ENCODE peak calls at places on chromosomes 3 and 15, in seven cellular contexts. One of them, this sample, is unnamed.

GRCh38 chr3:71389911-71390573 is 193.5 kb downstream of the FOXP1 start:
- DNase-seq in fibroblast of lung: peak
- DNase-seq in psoas muscle: peak
- DNase-seq in cardiac muscle cell: peak
- DNase-seq in left lung: no peak
- DNase-seq in keratinocyte: no peak
- DNase-seq in AG04449: no peak
- DNase-seq in this sample: no peak

GRCh38 chr15:77020348-77021087 is 25.6 kb downstream of the PSTPIP1 start:
- DNase-seq in AG04449: no peak
- DNase-seq in fibroblast of lung: no peak
- DNase-seq in cardiac muscle cell: no peak
- DNase-seq in left lung: peak
- DNase-seq in keratinocyte: no peak
- DNase-seq in psoas muscle: peak
- DNase-seq in this sample: no peak

GRCh38 chr15:73632670-73633058 is 525 bp downstream of the NPTN start:
- DNase-seq in keratinocyte: no peak
- DNase-seq in fibroblast of lung: no peak
- DNase-seq in cardiac muscle cell: peak
- DNase-seq in left lung: no peak
- DNase-seq in AG04449: no peak
- DNase-seq in psoas muscle: no peak
- DNase-seq in this sample: no peak

GRCh38 chr15:64846246-64846645 is 4.5 kb downstream of the PLEKHO2 start:
- DNase-seq in keratinocyte: no peak
- DNase-seq in fibroblast of lung: no peak
- DNase-seq in cardiac muscle cell: no peak
- DNase-seq in left lung: peak
- DNase-seq in AG04449: no peak
- DNase-seq in psoas muscle: no peak
- DNase-seq in this sample: no peak

GRCh38 chr15:68797589-68798377 is 22.9 kb downstream of the ANP32A start:
- DNase-seq in AG04449: no peak
- DNase-seq in fibroblast of lung: no peak
- DNase-seq in psoas muscle: no peak
- DNase-seq in left lung: no peak
- DNase-seq in keratinocyte: no peak
- DNase-seq in cardiac muscle cell: peak
- DNase-seq in this sample: no peak

GRCh38 chr3:197224034-197224444 is 74.4 kb downstream of the DLG1 start:
- DNase-seq in psoas muscle: no peak
- DNase-seq in keratinocyte: peak
- DNase-seq in AG04449: peak
- DNase-seq in left lung: no peak
- DNase-seq in fibroblast of lung: peak
- DNase-seq in cardiac muscle cell: peak
- DNase-seq in this sample: peak

GRCh38 chr3:148585671-148586379 is 111.9 kb upstream of the AGTR1 start:
- DNase-seq in left lung: no peak
- DNase-seq in keratinocyte: no peak
- DNase-seq in psoas muscle: no peak
- DNase-seq in AG04449: no peak
- DNase-seq in fibroblast of lung: no peak
- DNase-seq in cardiac muscle cell: no peak
- DNase-seq in this sample: no peak

GRCh38 chr15:99416191-99417188 is 149.3 kb upstream of the MEF2A start:
- DNase-seq in cardiac muscle cell: no peak
- DNase-seq in fibroblast of lung: no peak
- DNase-seq in AG04449: no peak
- DNase-seq in psoas muscle: no peak
- DNase-seq in left lung: peak
- DNase-seq in keratinocyte: no peak
- DNase-seq in this sample: no peak

GRCh38 chr15:85099195-85099803 is 117.6 kb downstream of the PDE8A start:
- DNase-seq in fibroblast of lung: no peak
- DNase-seq in psoas muscle: no peak
- DNase-seq in AG04449: no peak
- DNase-seq in cardiac muscle cell: no peak
- DNase-seq in keratinocyte: no peak
- DNase-seq in left lung: no peak
- DNase-seq in this sample: no peak

GRCh38 chr3:166071-166470 is 30.5 kb upstream of the CHL1 start:
- DNase-seq in left lung: no peak
- DNase-seq in psoas muscle: no peak
- DNase-seq in keratinocyte: no peak
- DNase-seq in cardiac muscle cell: no peak
- DNase-seq in AG04449: no peak
- DNase-seq in fibroblast of lung: peak
- DNase-seq in this sample: no peak

GRCh38 chr3:31692714-31693113 is 160.0 kb downstream of the STT3B start:
- DNase-seq in keratinocyte: no peak
- DNase-seq in psoas muscle: no peak
- DNase-seq in left lung: no peak
- DNase-seq in cardiac muscle cell: no peak
- DNase-seq in fibroblast of lung: no peak
- DNase-seq in AG04449: no peak
- DNase-seq in this sample: no peak

GRCh38 chr15:62607643-62608042 is 434.9 kb upstream of the TPM1 start:
- DNase-seq in keratinocyte: peak
- DNase-seq in cardiac muscle cell: no peak
- DNase-seq in psoas muscle: no peak
- DNase-seq in fibroblast of lung: peak
- DNase-seq in left lung: no peak
- DNase-seq in AG04449: no peak
- DNase-seq in this sample: no peak

GRCh38 chr15:89761929-89762328 is 10.9 kb upstream of the MESP1 start:
- DNase-seq in cardiac muscle cell: no peak
- DNase-seq in psoas muscle: no peak
- DNase-seq in left lung: no peak
- DNase-seq in AG04449: no peak
- DNase-seq in fibroblast of lung: no peak
- DNase-seq in keratinocyte: no peak
- DNase-seq in this sample: no peak

GRCh38 chr3:67005974-67006373 is 7.9 kb downstream of the KBTBD8 start:
- DNase-seq in keratinocyte: no peak
- DNase-seq in left lung: no peak
- DNase-seq in psoas muscle: no peak
- DNase-seq in fibroblast of lung: no peak
- DNase-seq in AG04449: no peak
- DNase-seq in cardiac muscle cell: no peak
- DNase-seq in this sample: no peak

GRCh38 chr3:148646126-148646660 is 51.5 kb upstream of the AGTR1 start:
- DNase-seq in AG04449: no peak
- DNase-seq in cardiac muscle cell: no peak
- DNase-seq in psoas muscle: no peak
- DNase-seq in keratinocyte: no peak
- DNase-seq in fibroblast of lung: peak
- DNase-seq in left lung: no peak
- DNase-seq in this sample: no peak

GRCh38 chr3:111676177-111677021 is 81.3 kb upstream of the ZBED2 start:
- DNase-seq in keratinocyte: no peak
- DNase-seq in left lung: no peak
- DNase-seq in fibroblast of lung: peak
- DNase-seq in cardiac muscle cell: no peak
- DNase-seq in AG04449: no peak
- DNase-seq in psoas muscle: no peak
- DNase-seq in this sample: no peak

GRCh38 chr3:32109256-32109655 is 2.8 kb downstream of the GPD1L start:
- DNase-seq in cardiac muscle cell: peak
- DNase-seq in AG04449: no peak
- DNase-seq in fibroblast of lung: peak
- DNase-seq in left lung: peak
- DNase-seq in psoas muscle: peak
- DNase-seq in keratinocyte: no peak
- DNase-seq in this sample: no peak

GRCh38 chr3:15367059-15367458 is 34.7 kb upstream of the SH3BP5 start:
- DNase-seq in psoas muscle: no peak
- DNase-seq in left lung: no peak
- DNase-seq in AG04449: no peak
- DNase-seq in cardiac muscle cell: no peak
- DNase-seq in fibroblast of lung: peak
- DNase-seq in keratinocyte: no peak
- DNase-seq in this sample: no peak

GRCh38 chr15:43516185-43516584 is 1.2 kb upstream of the MAP1A start:
- DNase-seq in cardiac muscle cell: no peak
- DNase-seq in psoas muscle: peak
- DNase-seq in left lung: no peak
- DNase-seq in keratinocyte: no peak
- DNase-seq in AG04449: no peak
- DNase-seq in fibroblast of lung: peak
- DNase-seq in this sample: no peak

GRCh38 chr15:72785452-72786243 is 2.1 kb upstream of the ADPGK start:
- DNase-seq in AG04449: peak
- DNase-seq in keratinocyte: no peak
- DNase-seq in psoas muscle: peak
- DNase-seq in cardiac muscle cell: no peak
- DNase-seq in fibroblast of lung: peak
- DNase-seq in left lung: peak
- DNase-seq in this sample: no peak

GRCh38 chr3:146544929-146545528 is 622 bp upstream of the PLSCR1 start:
- DNase-seq in left lung: no peak
- DNase-seq in psoas muscle: no peak
- DNase-seq in fibroblast of lung: no peak
- DNase-seq in cardiac muscle cell: no peak
- DNase-seq in keratinocyte: no peak
- DNase-seq in AG04449: no peak
- DNase-seq in this sample: no peak

DNA sequence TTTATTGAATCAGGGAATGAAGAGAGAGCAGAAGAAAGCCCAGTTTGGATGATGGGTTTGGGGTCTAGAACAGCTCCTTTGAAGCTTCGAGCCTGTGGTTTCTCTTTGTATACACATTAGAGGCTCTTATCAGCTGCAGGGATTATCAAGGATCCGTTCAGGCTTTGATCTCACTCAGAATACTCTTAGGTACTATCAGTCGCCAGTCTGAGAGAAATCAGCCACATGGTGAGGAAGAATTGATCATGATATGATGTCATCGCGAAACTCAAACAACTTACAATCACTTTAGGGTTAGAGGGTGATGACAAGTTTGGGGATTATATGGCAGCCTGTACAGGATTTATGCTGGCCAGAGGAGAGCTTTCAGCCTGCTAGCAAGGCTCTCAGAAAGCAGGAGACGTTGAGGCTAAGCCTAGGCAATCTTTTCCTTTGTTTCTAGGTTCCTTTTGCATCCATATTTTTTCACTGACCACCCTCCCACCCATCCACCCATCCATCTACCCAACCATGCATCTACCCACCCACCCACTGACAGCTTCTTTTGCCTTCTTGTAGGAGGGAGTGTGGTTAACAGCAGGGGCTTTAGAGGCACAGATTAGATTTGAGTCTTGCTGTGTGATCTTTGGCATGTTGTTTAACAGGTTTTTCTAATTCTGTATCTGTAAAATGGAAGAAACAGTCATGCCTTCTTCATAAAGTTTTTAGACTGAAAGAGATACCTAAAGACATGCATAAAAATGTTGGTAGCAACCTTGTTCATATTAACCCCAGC is 330.4 kb upstream of the LRRFIP2 start:
- DNase-seq in keratinocyte: no peak
- DNase-seq in psoas muscle: no peak
- DNase-seq in AG04449: no peak
- DNase-seq in cardiac muscle cell: peak
- DNase-seq in fibroblast of lung: no peak
- DNase-seq in left lung: no peak
- DNase-seq in this sample: no peak
- H3K4me3 ChIP-seq in keratinocyte: no peak
- H3K4me3 ChIP-seq in psoas muscle: no peak
- H3K4me3 ChIP-seq in AG04449: no peak
- H3K4me3 ChIP-seq in cardiac muscle cell: no peak
- H3K4me3 ChIP-seq in fibroblast of lung: no peak
- H3K4me3 ChIP-seq in left lung: no peak
- H3K4me3 ChIP-seq in this sample: no peak

DNA sequence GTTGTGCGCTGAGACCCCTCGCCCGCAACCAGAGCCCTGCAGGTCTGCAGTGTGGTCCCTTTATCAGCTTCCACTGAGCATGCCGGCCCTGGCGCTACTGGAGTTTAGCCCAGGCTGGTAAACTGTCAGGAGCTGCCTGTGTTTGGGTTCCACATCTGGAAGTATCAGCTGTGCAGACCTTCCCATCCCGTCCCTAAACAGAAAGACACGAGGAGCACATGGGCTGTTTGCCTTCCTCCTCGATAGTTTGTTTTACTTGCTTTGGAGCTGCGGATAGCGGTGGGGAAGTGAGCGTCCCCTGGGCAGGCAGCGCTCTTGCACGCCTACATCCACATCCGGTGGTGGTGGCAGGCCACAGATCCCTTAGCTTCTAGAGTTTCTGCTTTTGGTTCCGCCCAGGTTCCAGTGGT is 12.5 kb downstream of the BOC start:
- DNase-seq in cardiac muscle cell: no peak
- DNase-seq in psoas muscle: no peak
- DNase-seq in left lung: no peak
- DNase-seq in keratinocyte: no peak
- DNase-seq in AG04449: no peak
- DNase-seq in fibroblast of lung: peak
- DNase-seq in this sample: no peak
- H3K4me3 ChIP-seq in cardiac muscle cell: no peak
- H3K4me3 ChIP-seq in psoas muscle: no peak
- H3K4me3 ChIP-seq in left lung: no peak
- H3K4me3 ChIP-seq in keratinocyte: no peak
- H3K4me3 ChIP-seq in AG04449: no peak
- H3K4me3 ChIP-seq in fibroblast of lung: no peak
- H3K4me3 ChIP-seq in this sample: no peak

GRCh38 chr15:78930577-78931388 is 14.1 kb downstream of the CTSH start:
- DNase-seq in fibroblast of lung: peak
- DNase-seq in keratinocyte: peak
- DNase-seq in psoas muscle: peak
- DNase-seq in left lung: no peak
- DNase-seq in AG04449: peak
- DNase-seq in cardiac muscle cell: no peak
- DNase-seq in this sample: no peak
- H3K4me3 ChIP-seq in fibroblast of lung: no peak
- H3K4me3 ChIP-seq in keratinocyte: no peak
- H3K4me3 ChIP-seq in psoas muscle: no peak
- H3K4me3 ChIP-seq in left lung: no peak
- H3K4me3 ChIP-seq in AG04449: no peak
- H3K4me3 ChIP-seq in cardiac muscle cell: no peak
- H3K4me3 ChIP-seq in this sample: no peak

GRCh38 chr3:124333931-124334640 is 342.2 kb upstream of the ROPN1 start:
- DNase-seq in fibroblast of lung: no peak
- DNase-seq in AG04449: no peak
- DNase-seq in psoas muscle: no peak
- DNase-seq in keratinocyte: no peak
- DNase-seq in cardiac muscle cell: no peak
- DNase-seq in left lung: no peak
- DNase-seq in this sample: no peak

GRCh38 chr3:124325248-124325647 is 333.3 kb upstream of the ROPN1 start:
- DNase-seq in fibroblast of lung: no peak
- DNase-seq in AG04449: no peak
- DNase-seq in cardiac muscle cell: no peak
- DNase-seq in psoas muscle: no peak
- DNase-seq in left lung: no peak
- DNase-seq in keratinocyte: no peak
- DNase-seq in this sample: no peak

DNA sequence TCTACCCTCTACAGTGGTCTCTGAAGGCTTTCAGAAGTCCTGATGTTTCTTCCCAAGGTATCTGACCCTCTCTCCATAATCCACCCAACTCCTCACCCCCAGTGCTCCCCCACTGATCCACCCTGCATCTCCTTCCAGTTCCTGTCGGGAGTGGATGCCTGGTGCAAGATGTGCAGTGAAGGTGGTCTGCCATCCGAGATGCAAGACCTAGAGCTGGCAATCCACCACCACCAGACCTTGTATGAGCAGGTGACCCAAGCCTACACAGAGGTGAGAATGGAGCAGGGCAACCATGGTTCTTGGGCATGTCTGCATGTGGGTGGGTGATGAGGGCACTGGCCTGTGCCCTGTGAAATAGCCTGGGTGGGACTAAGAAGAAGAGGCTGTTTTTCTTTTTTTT is 337.8 kb upstream of the ROPN1 start:
- DNase-seq in left lung: no peak
- DNase-seq in fibroblast of lung: no peak
- DNase-seq in cardiac muscle cell: no peak
- DNase-seq in psoas muscle: no peak
- DNase-seq in AG04449: no peak
- DNase-seq in keratinocyte: no peak
- DNase-seq in this sample: no peak
- H3K4me3 ChIP-seq in left lung: no peak
- H3K4me3 ChIP-seq in fibroblast of lung: no peak
- H3K4me3 ChIP-seq in cardiac muscle cell: no peak
- H3K4me3 ChIP-seq in psoas muscle: no peak
- H3K4me3 ChIP-seq in AG04449: no peak
- H3K4me3 ChIP-seq in keratinocyte: no peak
- H3K4me3 ChIP-seq in this sample: no peak